ENCODE peak calls at places on chromosome 17, in five cellular contexts. One of them, this sample, is unnamed.

GRCh38 chr17:10785295-10785694 is 18.6 kb downstream of the TMEM238L start:
- DNase-seq in Peyer's patch: no peak
- DNase-seq in upper lobe of left lung: no peak
- DNase-seq in stomach: no peak
- DNase-seq in vagina: no peak
- DNase-seq in this sample: no peak

GRCh38 chr17:81867123-81867951 is 3.8 kb downstream of the ARHGDIA start:
- DNase-seq in stomach: peak
- DNase-seq in upper lobe of left lung: peak
- DNase-seq in vagina: no peak
- DNase-seq in Peyer's patch: no peak
- DNase-seq in this sample: no peak

GRCh38 chr17:16504974-16505373 is 13.0 kb upstream of the LRRC75A start:
- DNase-seq in upper lobe of left lung: no peak
- DNase-seq in stomach: no peak
- DNase-seq in vagina: no peak
- DNase-seq in Peyer's patch: no peak
- DNase-seq in this sample: no peak

GRCh38 chr17:63838586-63839184 is 3.8 kb downstream of the SMARCD2 start:
- DNase-seq in upper lobe of left lung: peak
- DNase-seq in Peyer's patch: peak
- DNase-seq in vagina: no peak
- DNase-seq in stomach: peak
- DNase-seq in this sample: peak

GRCh38 chr17:63537991-63538692 is 12.1 kb upstream of the DCAF7 start:
- DNase-seq in stomach: no peak
- DNase-seq in upper lobe of left lung: peak
- DNase-seq in Peyer's patch: no peak
- DNase-seq in vagina: no peak
- DNase-seq in this sample: peak

GRCh38 chr17:68346448-68346847 is 55.2 kb downstream of the ARSG start:
- DNase-seq in upper lobe of left lung: peak
- DNase-seq in stomach: peak
- DNase-seq in vagina: no peak
- DNase-seq in Peyer's patch: peak
- DNase-seq in this sample: no peak

GRCh38 chr17:41067281-41067680 is 1.6 kb upstream of the KRTAP2-4 start:
- DNase-seq in stomach: no peak
- DNase-seq in Peyer's patch: no peak
- DNase-seq in vagina: no peak
- DNase-seq in upper lobe of left lung: no peak
- DNase-seq in this sample: no peak

GRCh38 chr17:16941643-16942042 is 30.3 kb downstream of the TNFRSF13B start:
- DNase-seq in upper lobe of left lung: no peak
- DNase-seq in stomach: no peak
- DNase-seq in vagina: peak
- DNase-seq in Peyer's patch: no peak
- DNase-seq in this sample: no peak

GRCh38 chr17:61405047-61405685 is 5.5 kb downstream of the TBX2 start:
- DNase-seq in vagina: no peak
- DNase-seq in Peyer's patch: no peak
- DNase-seq in upper lobe of left lung: peak
- DNase-seq in stomach: no peak
- DNase-seq in this sample: no peak

GRCh38 chr17:63714550-63715277 is 14.8 kb upstream of the LIMD2 start:
- DNase-seq in upper lobe of left lung: no peak
- DNase-seq in Peyer's patch: no peak
- DNase-seq in stomach: no peak
- DNase-seq in vagina: no peak
- DNase-seq in this sample: peak

GRCh38 chr17:71427801-71428200 is 693.0 kb upstream of the SOX9 start:
- DNase-seq in Peyer's patch: no peak
- DNase-seq in upper lobe of left lung: no peak
- DNase-seq in vagina: no peak
- DNase-seq in stomach: no peak
- DNase-seq in this sample: no peak

GRCh38 chr17:40025991-40026815 is 11.0 kb downstream of the CSF3 start:
- DNase-seq in upper lobe of left lung: no peak
- DNase-seq in stomach: no peak
- DNase-seq in Peyer's patch: no peak
- DNase-seq in vagina: no peak
- DNase-seq in this sample: no peak

GRCh38 chr17:55513885-55514590 is 2.8 kb upstream of the SMIM36 start:
- DNase-seq in Peyer's patch: peak
- DNase-seq in vagina: no peak
- DNase-seq in upper lobe of left lung: no peak
- DNase-seq in stomach: peak
- DNase-seq in this sample: peak

GRCh38 chr17:14759325-14759724 is 458.4 kb downstream of the HS3ST3B1 start:
- DNase-seq in Peyer's patch: no peak
- DNase-seq in upper lobe of left lung: no peak
- DNase-seq in stomach: no peak
- DNase-seq in vagina: no peak
- DNase-seq in this sample: no peak

GRCh38 chr17:57551321-57552079 is 193.6 kb downstream of the CCDC182 start:
- DNase-seq in Peyer's patch: peak
- DNase-seq in vagina: no peak
- DNase-seq in stomach: peak
- DNase-seq in upper lobe of left lung: no peak
- DNase-seq in this sample: no peak

GRCh38 chr17:16477255-16477654 is 14.7 kb downstream of the LRRC75A start:
- DNase-seq in vagina: no peak
- DNase-seq in Peyer's patch: no peak
- DNase-seq in upper lobe of left lung: no peak
- DNase-seq in stomach: no peak
- DNase-seq in this sample: no peak

GRCh38 chr17:21318439-21318838 is 33.9 kb downstream of the MAP2K3 start:
- DNase-seq in stomach: no peak
- DNase-seq in vagina: no peak
- DNase-seq in upper lobe of left lung: peak
- DNase-seq in Peyer's patch: no peak
- DNase-seq in this sample: peak

GRCh38 chr17:38898291-38898679 is 27.1 kb upstream of the LASP1NB start:
- DNase-seq in vagina: no peak
- DNase-seq in upper lobe of left lung: no peak
- DNase-seq in stomach: no peak
- DNase-seq in Peyer's patch: peak
- DNase-seq in this sample: no peak

GRCh38 chr17:81528384-81528650 is 140 bp downstream of the FSCN2 start:
- DNase-seq in stomach: no peak
- DNase-seq in Peyer's patch: no peak
- DNase-seq in upper lobe of left lung: peak
- DNase-seq in vagina: no peak
- DNase-seq in this sample: no peak

GRCh38 chr17:38981640-38982039 is 14.4 kb upstream of the FBXO47 start:
- DNase-seq in stomach: no peak
- DNase-seq in vagina: no peak
- DNase-seq in Peyer's patch: no peak
- DNase-seq in upper lobe of left lung: no peak
- DNase-seq in this sample: no peak

GRCh38 chr17:69428252-69428980 is 13.9 kb downstream of the MAP2K6 start:
- DNase-seq in Peyer's patch: no peak
- DNase-seq in upper lobe of left lung: no peak
- DNase-seq in stomach: no peak
- DNase-seq in vagina: no peak
- DNase-seq in this sample: no peak

GRCh38 chr17:76250141-76250540 is 9.8 kb upstream of the RNF157 start:
- DNase-seq in upper lobe of left lung: no peak
- DNase-seq in stomach: no peak
- DNase-seq in Peyer's patch: no peak
- DNase-seq in vagina: no peak
- DNase-seq in this sample: peak

GRCh38 chr17:49106366-49107210 is 26.0 kb upstream of the B4GALNT2 start:
- DNase-seq in stomach: no peak
- DNase-seq in vagina: no peak
- DNase-seq in upper lobe of left lung: no peak
- DNase-seq in Peyer's patch: no peak
- DNase-seq in this sample: no peak

GRCh38 chr17:77126519-77126918 is 14.2 kb upstream of the SEC14L1 start:
- DNase-seq in Peyer's patch: no peak
- DNase-seq in upper lobe of left lung: no peak
- DNase-seq in stomach: peak
- DNase-seq in vagina: no peak
- DNase-seq in this sample: peak

GRCh38 chr17:39643271-39643670 is 6.3 kb downstream of the STARD3 start:
- DNase-seq in stomach: no peak
- DNase-seq in vagina: no peak
- DNase-seq in upper lobe of left lung: no peak
- DNase-seq in Peyer's patch: no peak
- DNase-seq in this sample: no peak

GRCh38 chr17:72433797-72434196 is 313.0 kb downstream of the SOX9 start:
- DNase-seq in upper lobe of left lung: no peak
- DNase-seq in vagina: no peak
- DNase-seq in stomach: no peak
- DNase-seq in Peyer's patch: no peak
- DNase-seq in this sample: no peak

GRCh38 chr17:72432143-72432604 is 311.4 kb downstream of the SOX9 start:
- DNase-seq in stomach: no peak
- DNase-seq in Peyer's patch: no peak
- DNase-seq in vagina: no peak
- DNase-seq in upper lobe of left lung: no peak
- DNase-seq in this sample: no peak

GRCh38 chr17:72432881-72433280 is 312.1 kb downstream of the SOX9 start:
- DNase-seq in Peyer's patch: no peak
- DNase-seq in stomach: no peak
- DNase-seq in vagina: no peak
- DNase-seq in upper lobe of left lung: no peak
- DNase-seq in this sample: no peak

GRCh38 chr17:72429066-72429638 is 308.3 kb downstream of the SOX9 start:
- DNase-seq in Peyer's patch: no peak
- DNase-seq in vagina: no peak
- DNase-seq in upper lobe of left lung: no peak
- DNase-seq in stomach: no peak
- DNase-seq in this sample: no peak

DNA sequence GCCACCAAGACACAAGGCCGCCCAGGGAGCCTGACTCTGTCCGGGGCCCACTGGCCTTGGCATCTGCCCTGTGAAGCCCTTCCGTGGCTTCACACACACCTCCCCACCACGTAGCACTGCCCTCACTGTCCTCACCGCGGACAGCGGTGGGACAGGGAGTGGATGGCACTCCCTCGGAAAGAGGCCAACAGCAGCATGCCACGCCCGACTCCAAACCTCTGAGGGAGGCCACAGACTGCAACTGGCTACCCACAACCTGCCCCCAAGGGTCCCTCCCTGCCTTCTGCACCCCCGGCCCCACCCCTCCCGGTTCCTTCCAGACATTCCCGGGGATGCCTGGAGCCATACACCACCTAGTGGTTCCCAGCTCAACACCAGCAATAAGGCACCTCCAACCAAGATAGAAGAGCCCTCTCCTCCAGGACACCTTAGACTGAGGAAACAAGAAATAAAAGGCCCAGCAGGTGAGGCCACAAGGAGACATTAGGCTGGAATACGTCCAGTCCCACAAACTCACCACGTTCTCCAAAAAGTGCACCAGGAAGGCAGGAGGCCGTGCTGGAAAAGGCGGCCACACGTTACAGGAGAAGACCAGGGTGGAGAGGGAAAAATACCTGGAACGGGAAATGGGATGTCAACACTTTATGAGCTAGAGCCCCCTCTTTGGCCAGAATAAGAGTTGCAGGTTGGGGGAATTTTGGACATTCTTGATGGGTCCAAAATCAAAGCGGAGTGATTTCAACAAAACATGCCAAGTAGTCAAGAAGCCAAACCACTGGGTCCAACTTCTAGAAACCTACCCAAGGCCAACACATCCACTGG is 310.0 kb downstream of the SOX9 start:
- DNase-seq in stomach: no peak
- DNase-seq in vagina: no peak
- DNase-seq in upper lobe of left lung: no peak
- DNase-seq in Peyer's patch: no peak
- DNase-seq in this sample: no peak
- H3K27ac ChIP-seq in stomach: no peak
- H3K27ac ChIP-seq in vagina: no peak
- H3K27ac ChIP-seq in upper lobe of left lung: no peak
- H3K27ac ChIP-seq in Peyer's patch: peak
- H3K27ac ChIP-seq in this sample: no peak

DNA sequence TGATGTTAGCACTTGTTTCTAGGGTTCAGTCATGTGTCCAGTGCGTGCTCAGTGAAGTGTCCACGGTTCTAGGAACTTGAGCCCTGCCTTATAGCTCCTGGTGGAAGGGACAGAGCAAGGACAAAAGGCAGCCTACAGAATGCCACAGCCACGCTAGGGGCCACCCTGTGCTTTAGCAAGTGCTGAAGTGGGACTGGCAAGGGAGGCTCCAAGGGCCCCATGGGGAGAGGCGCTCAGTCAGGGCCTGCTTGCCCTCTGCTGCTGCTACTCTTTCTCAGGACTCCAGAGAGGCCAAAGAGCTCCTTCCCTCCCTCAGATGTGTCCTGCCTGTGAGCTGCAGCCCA is 6.8 kb downstream of the NT5C start:
- DNase-seq in stomach: no peak
- DNase-seq in Peyer's patch: no peak
- DNase-seq in upper lobe of left lung: no peak
- DNase-seq in vagina: no peak
- DNase-seq in this sample: no peak
- TF ChIP-seq POLR2A in stomach: no peak
- TF ChIP-seq POLR2A in Peyer's patch: no peak
- TF ChIP-seq POLR2A in upper lobe of left lung: no peak
- TF ChIP-seq POLR2A in vagina: no peak
- TF ChIP-seq POLR2A in this sample: no peak

DNA sequence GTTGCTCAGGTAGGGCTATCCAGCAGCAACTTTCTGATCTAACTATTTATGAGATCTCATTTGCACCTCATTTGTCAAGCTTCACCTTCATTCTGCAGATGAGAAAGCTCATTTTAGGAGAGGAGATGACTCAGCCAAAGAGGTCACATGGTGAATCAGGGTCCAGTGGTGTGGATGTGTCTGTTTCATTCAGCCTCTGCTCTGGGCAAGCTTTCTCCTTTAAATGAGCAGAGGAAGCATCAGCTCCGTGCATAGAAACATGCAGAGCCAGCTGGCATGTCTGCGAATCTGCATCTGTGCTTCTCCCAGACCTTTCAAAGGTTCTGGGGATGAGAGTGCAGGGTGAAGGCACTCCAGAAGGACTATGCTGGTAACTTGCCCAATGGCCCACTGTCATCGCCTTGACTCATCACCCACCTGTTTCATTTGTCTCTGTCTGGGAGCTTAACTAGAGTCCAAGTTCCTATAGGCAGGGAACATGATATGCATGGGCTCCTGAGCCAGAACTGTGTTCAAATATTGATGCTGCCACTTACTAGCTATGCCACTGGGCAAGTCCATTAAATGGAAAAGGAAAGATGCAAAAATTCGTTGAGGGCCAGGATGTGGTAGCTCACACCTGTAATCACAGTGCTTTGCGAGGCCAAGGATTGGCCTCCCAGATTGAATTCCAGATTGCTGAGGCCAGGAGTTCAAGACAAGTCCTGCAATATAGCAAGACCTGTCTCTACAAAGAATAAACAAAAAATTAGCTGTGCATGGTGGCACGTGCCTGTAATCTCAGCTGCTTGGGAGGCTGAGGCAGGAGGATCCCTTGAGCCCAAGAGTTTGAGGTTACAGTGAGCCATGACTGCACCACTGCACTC is 67.1 kb upstream of the NLK start:
- DNase-seq in Peyer's patch: no peak
- DNase-seq in upper lobe of left lung: no peak
- DNase-seq in stomach: no peak
- DNase-seq in vagina: no peak
- DNase-seq in this sample: no peak
- H3K27ac ChIP-seq in Peyer's patch: no peak
- H3K27ac ChIP-seq in upper lobe of left lung: no peak
- H3K27ac ChIP-seq in stomach: no peak
- H3K27ac ChIP-seq in vagina: no peak
- H3K27ac ChIP-seq in this sample: no peak

GRCh38 chr17:47821424-47822379 is at the start of gene OSBPL7:
- DNase-seq in vagina: no peak
- DNase-seq in Peyer's patch: peak
- DNase-seq in stomach: peak
- DNase-seq in upper lobe of left lung: peak
- DNase-seq in this sample: peak
- TF ChIP-seq POLR2A in vagina: no peak
- TF ChIP-seq POLR2A in Peyer's patch: peak
- TF ChIP-seq POLR2A in stomach: no peak
- TF ChIP-seq POLR2A in upper lobe of left lung: peak
- TF ChIP-seq POLR2A in this sample: no peak